ENCODE peak calls at places on chromosomes 7 and 10, in five cellular contexts. T is fibroblast of lung, I is left ventricle myocardium inferior, J is cardiac fibroblast, D is fibroblast of villous mesenchyme. L is an unnamed sample.
A peak's percentile ranks its signal among the peaks of the same experiment; 100 is the strongest.

GRCh38 chr7:891805-892204 is 15.5 kb downstream of the GET4 start:
- DNase-seq in D (no peak), T (no peak), J (no peak), I (no peak), L (no peak)

GRCh38 chr10:98570764-98571163 is 124.0 kb upstream of the HPS1 start:
- DNase-seq in T (no peak), I (no peak), D (peak; percentile 51), J (no peak), L (no peak)

GRCh38 chr7:125423444-125424155 is 494.0 kb upstream of the POT1 start:
- DNase-seq in I (no peak), T (peak; percentile 53), J (peak; percentile 1), D (no peak), L (peak; percentile 30)

GRCh38 chr10:16193241-16193640 is 243.6 kb upstream of the PTER start:
- DNase-seq in D (no peak), T (no peak), J (no peak), I (no peak), L (no peak)

GRCh38 chr7:2261611-2262010 is 19.6 kb downstream of the NUDT1 start:
- DNase-seq in I (no peak), T (no peak), D (no peak), J (no peak), L (no peak)

GRCh38 chr7:102079140-102080002 is 207.3 kb upstream of the SH2B2 start:
- DNase-seq in T (no peak), J (no peak), I (no peak), D (no peak), L (no peak)

GRCh38 chr7:141941075-141941474 is 5.7 kb downstream of the CLEC5A start:
- DNase-seq in I (no peak), T (no peak), D (no peak), J (no peak), L (no peak)

GRCh38 chr10:50501899-50502556 is 121.7 kb downstream of the SGMS1 start:
- DNase-seq in D (peak; percentile 11), I (no peak), J (peak; percentile 20), T (no peak), L (peak; percentile 18)

GRCh38 chr7:132028144-132028920 is 471.9 kb upstream of the PODXL start:
- DNase-seq in J (no peak), I (no peak), D (no peak), T (no peak), L (no peak)

GRCh38 chr7:133545613-133546012 is 292.7 kb downstream of the EXOC4 start:
- DNase-seq in J (peak; percentile 72), I (no peak), T (peak; percentile 67), D (peak; percentile 26), L (peak; percentile 63)

GRCh38 chr7:88224596-88225275 is 4.9 kb upstream of the SRI start:
- DNase-seq in D (peak; percentile 7), J (peak; percentile 36), I (no peak), T (peak; percentile 80), L (peak; percentile 47)

GRCh38 chr10:110861930-110862677 is 9.6 kb upstream of the PDCD4 start:
- DNase-seq in D (peak; percentile 74), I (no peak), J (no peak), T (no peak), L (no peak)

GRCh38 chr10:364267-364775 is 229.1 kb downstream of the ZMYND11 start:
- DNase-seq in D (no peak), J (no peak), T (no peak), I (no peak), L (no peak)

GRCh38 chr7:120344276-120344675 is 71.3 kb downstream of the KCND2 start:
- DNase-seq in J (peak; percentile 66), D (peak; percentile 28), I (no peak), T (no peak), L (peak; percentile 51)

GRCh38 chr7:150458756-150459155 is 8.3 kb downstream of the GIMAP8 start:
- DNase-seq in T (no peak), D (no peak), I (no peak), J (no peak), L (no peak)

GRCh38 chr10:71319042-71319799 is at the start of gene SLC29A3:
- DNase-seq in I (peak; percentile 83), J (peak; percentile 87), T (peak; percentile 80), D (peak; percentile 74), L (peak; percentile 78)

GRCh38 chr10:133203652-133204195 is 26.3 kb upstream of the UTF1 start:
- DNase-seq in I (no peak), D (no peak), J (no peak), T (no peak), L (no peak)

GRCh38 chr7:158192184-158192835 is 395.3 kb downstream of the PTPRN2 start:
- DNase-seq in T (no peak), I (no peak), J (no peak), D (no peak), L (no peak)

GRCh38 chr7:22713463-22713862 is 13.5 kb upstream of the IL6 start:
- DNase-seq in I (no peak), D (no peak), J (no peak), T (no peak), L (no peak)

GRCh38 chr7:101971457-101971856 is 154.0 kb downstream of the CUX1 start:
- DNase-seq in T (no peak), I (no peak), J (no peak), D (no peak), L (no peak)

GRCh38 chr7:19262794-19263193 is 117.6 kb upstream of the FERD3L start:
- DNase-seq in J (peak; percentile 1), D (no peak), T (no peak), I (no peak), L (no peak)

GRCh38 chr10:104045151-104046089 is 40.3 kb downstream of the COL17A1 start:
- DNase-seq in T (peak; percentile 62), J (peak; percentile 88), D (peak; percentile 75), I (no peak), L (peak; percentile 87)

GRCh38 chr10:61959814-61960213 is 58.3 kb downstream of the ARID5B start:
- DNase-seq in T (no peak), J (no peak), D (no peak), I (no peak), L (no peak)
- H3K4me3 ChIP-seq in T (no peak overlapping the region), J (no peak overlapping the region), D (no peak overlapping the region), I (no peak overlapping the region), L (no peak overlapping the region)

DNA sequence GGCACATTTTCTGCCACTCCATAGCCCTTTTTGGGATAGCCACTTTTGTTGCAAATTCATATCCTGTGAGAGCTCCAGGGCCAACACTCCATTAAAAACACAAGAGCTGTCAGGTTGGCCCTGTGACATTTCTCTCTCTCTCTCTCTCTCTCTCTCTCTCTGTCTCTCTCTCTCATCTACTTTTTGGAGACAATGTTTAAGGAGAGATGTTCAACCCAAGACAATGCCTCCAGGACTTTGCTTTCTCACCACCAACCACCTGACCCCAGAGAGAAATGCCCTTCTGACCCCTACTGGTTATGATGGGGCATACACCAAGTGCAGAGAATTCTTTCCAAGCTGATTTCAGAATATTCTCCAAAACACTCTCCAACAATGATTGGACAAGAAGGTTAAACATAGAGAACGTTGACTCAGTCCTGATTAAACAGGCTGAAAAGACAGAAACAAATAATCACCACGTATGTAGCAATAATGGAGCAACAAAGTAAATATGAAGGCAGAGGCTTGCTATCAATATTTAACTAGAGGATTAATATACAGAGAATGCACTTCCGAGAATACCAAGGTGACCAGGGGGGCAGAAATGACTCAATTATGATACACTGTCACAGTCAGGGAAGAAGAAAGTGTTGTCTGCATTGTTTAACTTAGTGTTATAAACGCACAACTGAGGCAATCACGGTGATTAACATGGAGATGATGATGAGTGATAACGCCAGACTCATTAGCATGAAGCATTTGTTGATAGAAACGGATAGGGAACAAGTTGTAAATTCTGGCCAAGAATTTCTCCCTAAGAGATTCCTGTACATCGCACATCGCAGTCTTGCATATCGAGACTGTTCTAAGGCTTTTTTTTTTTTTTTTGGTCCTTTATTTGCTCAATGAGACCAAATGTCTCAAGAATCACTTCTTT is 178.5 kb downstream of the NRP1 start:
- DNase-seq in I (no peak), J (peak; percentile 83), D (peak; percentile 67), T (peak; percentile 74), L (peak; percentile 72)
- TF ChIP-seq CTCF in I (peak; percentile 59), J (peak; percentile 76), D (peak; percentile 72), T (peak; percentile 67), L (peak; percentile 69)

GRCh38 chr7:140873473-140873872 is 51.3 kb downstream of the BRAF start:
- DNase-seq in J (no peak), T (no peak), D (no peak), I (no peak), L (no peak)

GRCh38 chr7:140877249-140877524 is 47.5 kb downstream of the BRAF start:
- DNase-seq in T (peak; percentile 3), I (no peak), D (no peak), J (peak; percentile 6), L (peak; percentile 11)

GRCh38 chr7:140881507-140882228 is 43.1 kb downstream of the BRAF start:
- DNase-seq in I (no peak), D (no peak), J (no peak), T (no peak), L (no peak)

DNA sequence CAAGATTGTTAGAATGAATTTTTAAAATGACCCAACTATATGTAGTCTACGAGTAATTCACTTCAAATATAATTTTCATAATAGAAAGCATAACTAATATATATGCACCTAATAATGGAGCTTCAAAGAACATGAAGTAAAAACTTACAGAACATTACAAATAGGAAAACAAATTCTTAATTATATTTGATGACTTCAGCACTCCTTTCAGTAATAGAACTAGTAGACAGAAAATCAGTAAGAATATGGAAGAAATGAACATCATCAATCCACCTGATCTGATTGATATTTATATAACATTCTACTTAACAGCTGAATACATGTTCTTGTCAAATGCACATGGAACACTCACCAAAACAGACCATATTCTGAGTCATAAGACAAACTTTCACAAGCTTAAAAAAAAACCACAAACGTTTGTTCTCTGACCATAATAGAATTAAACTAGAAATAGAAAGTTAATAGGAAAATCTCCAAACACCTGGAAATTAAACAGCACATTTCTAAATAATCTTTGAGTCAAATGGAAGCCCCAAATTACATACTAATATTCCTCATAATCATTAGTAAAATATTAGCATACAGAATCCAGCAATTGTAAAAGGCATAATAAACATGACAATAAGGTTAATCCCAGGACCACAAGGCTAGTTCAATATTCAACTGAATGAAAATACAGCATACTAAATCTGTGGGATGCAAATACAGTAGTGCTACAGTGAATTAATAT is 48.0 kb downstream of the BRAF start:
- DNase-seq in I (no peak), D (peak; percentile 69), T (peak; percentile 84), J (peak; percentile 60), L (peak; percentile 73)
- H3K4me3 ChIP-seq in I (no peak overlapping the region), D (no peak overlapping the region), T (no peak overlapping the region), J (no peak overlapping the region), L (no peak overlapping the region)

GRCh38 chr7:156984209-156984891 is 26.1 kb downstream of the MNX1 start:
- DNase-seq in I (no peak), D (peak; percentile 95), T (no peak), J (peak; percentile 18), L (peak; percentile 13)

GRCh38 chr7:156979007-156979606 is 29.6 kb downstream of the NOM1 start:
- DNase-seq in I (no peak), D (no peak), J (no peak), T (no peak), L (no peak)

GRCh38 chr7:156985101-156985967 is 25.1 kb downstream of the MNX1 start:
- DNase-seq in J (no peak), T (no peak), I (no peak), D (no peak), L (no peak)

GRCh38 chr7:156975620-156976019 is 26.1 kb downstream of the NOM1 start:
- DNase-seq in D (no peak), J (no peak), T (no peak), I (no peak), L (no peak)

DNA sequence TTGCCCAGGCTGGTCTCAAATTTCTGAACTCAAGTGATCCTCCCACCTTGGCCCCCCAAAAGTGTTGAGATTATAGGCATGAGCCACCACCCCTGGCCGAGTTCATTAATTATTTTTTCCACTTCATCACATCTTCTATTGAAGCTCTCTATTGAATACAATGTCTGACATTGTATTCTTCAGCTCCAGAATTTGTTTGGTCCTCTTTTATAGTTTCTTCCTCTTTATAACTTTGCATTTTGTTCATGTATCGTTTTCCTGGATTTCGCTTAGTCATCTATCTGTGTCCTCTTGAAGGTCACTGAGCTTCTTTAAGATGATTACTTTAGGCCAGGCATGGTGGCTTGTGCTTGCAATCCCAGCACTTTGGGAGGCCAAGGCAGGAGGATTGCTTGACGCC is 30.2 kb downstream of the NOM1 start:
- DNase-seq in D (no peak), T (no peak), I (no peak), J (no peak), L (no peak)
- TF ChIP-seq CTCF in D (no peak), T (no peak), I (no peak), J (no peak), L (no peak)